ENCODE peak calls at places on chromosomes 13 and 19, in five cellular contexts. H, I, V, E and A are unnamed samples.

GRCh38 chr13:110593430-110594130 is 21.8 kb upstream of the NAXD start:
- DNase-seq in I (peak; percentile 21), V (peak; percentile 27), E (no peak), H (peak; percentile 78), A (no peak)

GRCh38 chr19:50909240-50910070 is 1.7 kb downstream of the KLK4 start:
- DNase-seq in E (no peak), I (peak; percentile 38), V (peak; percentile 43), H (peak; percentile 86), A (peak; percentile 84)

GRCh38 chr13:100269837-100270236 is 180.9 kb downstream of the PCCA start:
- DNase-seq in I (peak; percentile 44), H (no peak), E (no peak), V (peak; percentile 66), A (peak; percentile 49)

GRCh38 chr19:15426485-15427349 is 7.9 kb upstream of the AKAP8L start:
- DNase-seq in V (no peak), E (no peak), H (no peak), I (no peak), A (no peak)

GRCh38 chr19:35592226-35592625 is 6.3 kb downstream of the PMIS2 start:
- DNase-seq in V (no peak), E (no peak), H (peak; percentile 62), I (peak; percentile 24), A (no peak)

GRCh38 chr13:30466841-30467252 is 1.1 kb upstream of the HMGB1 start:
- DNase-seq in V (no peak), H (peak; percentile 28), E (no peak), I (no peak), A (no peak)

GRCh38 chr13:99590519-99591011 is 89.3 kb downstream of the TM9SF2 start:
- DNase-seq in I (no peak), E (no peak), V (peak; percentile 34), H (no peak), A (no peak)

GRCh38 chr13:73703606-73704005 is 430.6 kb downstream of the KLF12 start:
- DNase-seq in V (no peak), H (no peak), I (no peak), E (no peak), A (no peak)

GRCh38 chr13:56713656-56714055 is 427.1 kb upstream of the PRR20A start:
- DNase-seq in V (no peak), I (no peak), H (no peak), E (no peak), A (no peak)

GRCh38 chr19:19805480-19805879 is 16.1 kb downstream of the ZNF506 start:
- DNase-seq in E (no peak), H (no peak), I (no peak), V (no peak), A (no peak)

GRCh38 chr13:102913924-102914628 is 68.2 kb downstream of the ERCC5 start:
- DNase-seq in H (no peak), I (peak; percentile 74), E (no peak), V (no peak), A (peak; percentile 17)

GRCh38 chr19:56750658-56751057 is 79.1 kb upstream of the ZNF835 start:
- DNase-seq in E (no peak), H (no peak), I (no peak), V (no peak), A (no peak)

GRCh38 chr19:7004313-7004931 is 16.8 kb downstream of the MBD3L2B start:
- DNase-seq in I (no peak), E (no peak), H (no peak), V (peak; percentile 27), A (no peak)

GRCh38 chr19:8148410-8149231 is 771 bp downstream of the FBN3 start:
- DNase-seq in I (no peak), E (no peak), H (peak; percentile 35), V (no peak), A (no peak)

GRCh38 chr19:53158119-53158656 is 665 bp downstream of the ZNF347 start:
- DNase-seq in I (peak; percentile 10), E (no peak), V (no peak), H (peak; percentile 32), A (peak; percentile 39)

GRCh38 chr13:47480121-47480520 is 521.0 kb downstream of the SUCLA2 start:
- DNase-seq in V (peak; percentile 84), I (no peak), E (no peak), H (no peak), A (no peak)

GRCh38 chr13:69547780-69548179 is 559.8 kb upstream of the ATXN8OS start:
- DNase-seq in E (no peak), V (no peak), H (no peak), I (no peak), A (no peak)

GRCh38 chr19:13849991-13850909 is 26.7 kb upstream of the NANOS3 start:
- DNase-seq in V (peak; percentile 64), H (peak; percentile 73), I (peak; percentile 86), E (no peak), A (peak; percentile 86)

GRCh38 chr13:23683084-23683483 is 112.9 kb downstream of the TNFRSF19 start:
- DNase-seq in H (no peak), I (no peak), E (no peak), V (no peak), A (no peak)

GRCh38 chr13:112690242-112690943 is 555 bp downstream of the ATP11A start:
- DNase-seq in E (peak; percentile 13), V (no peak), I (peak; percentile 31), H (peak; percentile 84), A (peak; percentile 38)

GRCh38 chr19:10243606-10244005 is 8.4 kb upstream of the MRPL4 start:
- DNase-seq in E (no peak), V (no peak), H (no peak), I (no peak), A (no peak)

GRCh38 chr13:104011505-104012270 is 945.5 kb upstream of the SLC10A2 start:
- DNase-seq in V (no peak), I (peak; percentile 22), E (no peak), H (no peak), A (no peak)

GRCh38 chr13:35714096-35714495 is 237.6 kb upstream of the MAB21L1 start:
- DNase-seq in V (no peak), H (no peak), E (no peak), I (no peak), A (no peak)

GRCh38 chr19:36115453-36116343 is at the start of gene TBCB:
- DNase-seq in I (no peak), H (peak; percentile 93), E (peak; percentile 88), V (peak; percentile 18), A (peak; percentile 90)

GRCh38 chr19:18919895-18920204 is 335 bp downstream of the DDX49 start:
- DNase-seq in V (no peak), I (no peak), E (no peak), H (no peak), A (no peak)

GRCh38 chr13:106573855-106574254 is 5.9 kb upstream of the ARGLU1 start:
- DNase-seq in I (peak; percentile 30), V (no peak), E (no peak), H (no peak), A (peak; percentile 22)

GRCh38 chr19:33177417-33177976 is 16.6 kb upstream of the LRP3 start:
- DNase-seq in I (no peak), H (peak; percentile 55), E (peak; percentile 61), V (peak; percentile 53), A (no peak)

GRCh38 chr19:2542341-2543069 is 66.6 kb downstream of the GADD45B start:
- DNase-seq in I (no peak), V (peak; percentile 83), E (no peak), H (no peak), A (peak; percentile 34)

GRCh38 chr13:71240906-71241305 is 626.1 kb downstream of the DACH1 start:
- DNase-seq in I (no peak), E (no peak), H (no peak), V (peak; percentile 29), A (no peak)

GRCh38 chr19:13794388-13794751 is 873 bp upstream of the ZSWIM4 start:
- DNase-seq in H (no peak), E (no peak), V (peak; percentile 93), I (peak; percentile 88), A (peak; percentile 78)

GRCh38 chr13:26280822-26281221 is 26.9 kb downstream of the CDK8 start:
- DNase-seq in I (no peak), H (no peak), V (peak; percentile 2), E (no peak), A (no peak)

GRCh38 chr19:5567360-5567970 is at the start of gene TINCR:
- DNase-seq in I (no peak), H (no peak), V (no peak), E (no peak), A (no peak)